ENCODE peak calls at places on chromosomes 1 and 21, in nine cellular contexts. F, H, O, N, D, R, U, V and M are unnamed samples.

GRCh38 chr1:18041107-18041506 is 66.5 kb upstream of the IGSF21 start:
- DNase-seq in V (peak), O (no peak), N (peak), F (no peak), U (no peak), H (no peak), R (no peak), D (no peak), M (no peak)

GRCh38 chr1:71292203-71292602 is 211.4 kb upstream of the ZRANB2 start:
- DNase-seq in N (no peak), U (no peak), H (no peak), R (no peak), O (no peak), D (no peak), V (no peak), F (no peak), M (no peak)

GRCh38 chr1:31897534-31898100 is 40.6 kb downstream of the PTP4A2 start:
- DNase-seq in R (no peak), F (no peak), D (no peak), H (no peak), U (no peak), N (no peak), O (no peak), V (no peak), M (peak)

GRCh38 chr1:209227941-209228340 is 355.6 kb upstream of the CAMK1G start:
- DNase-seq in N (no peak), U (no peak), V (no peak), H (no peak), F (no peak), O (no peak), R (no peak), D (no peak), M (no peak)

GRCh38 chr1:36149973-36150295 is 648 bp upstream of the TRAPPC3 start:
- DNase-seq in N (no peak), U (no peak), V (no peak), F (no peak), R (no peak), H (peak), D (no peak), O (no peak), M (no peak)

GRCh38 chr1:174966000-174966572 is 33.7 kb upstream of the CACYBP start:
- DNase-seq in O (no peak), U (no peak), H (no peak), F (no peak), N (no peak), D (no peak), V (no peak), R (no peak), M (no peak)

GRCh38 chr1:21706151-21706835 is 37.1 kb upstream of the RAP1GAP start:
- DNase-seq in D (no peak), U (no peak), R (peak), F (peak), O (no peak), H (no peak), V (peak), N (no peak), M (peak)

GRCh38 chr1:114154963-114155322 is 1.3 kb upstream of the SYT6 start:
- DNase-seq in F (peak), R (peak), N (no peak), D (no peak), H (no peak), O (no peak), V (no peak), U (peak), M (no peak)

GRCh38 chr1:86537928-86538695 is 8.8 kb upstream of the CLCA4 start:
- DNase-seq in N (no peak), F (no peak), V (no peak), R (peak), O (no peak), H (no peak), U (no peak), D (no peak), M (no peak)

GRCh38 chr1:43437031-43437973 is 16.4 kb downstream of the HYI start:
- DNase-seq in U (no peak), R (no peak), H (no peak), O (no peak), F (no peak), V (no peak), D (no peak), N (no peak), M (no peak)

GRCh38 chr1:178579095-178579494 is 66.2 kb downstream of the TEX35 start:
- DNase-seq in O (no peak), V (peak), N (no peak), U (no peak), R (no peak), H (no peak), D (no peak), F (no peak), M (no peak)

GRCh38 chr21:41764558-41765392 is 2.1 kb downstream of the RIPK4 start:
- DNase-seq in U (no peak), N (no peak), V (no peak), R (no peak), D (no peak), F (no peak), O (no peak), H (no peak), M (no peak)

GRCh38 chr1:15028117-15028516 is 125.4 kb upstream of the TMEM51 start:
- DNase-seq in D (no peak), F (peak), N (no peak), V (no peak), U (no peak), R (peak), H (peak), O (no peak), M (no peak)

GRCh38 chr1:209823143-209824041 is 4.4 kb upstream of the UTP25 start:
- DNase-seq in N (no peak), U (no peak), F (peak), D (peak), H (no peak), O (no peak), R (peak), V (peak), M (peak)

GRCh38 chr1:64172458-64172983 is 30.9 kb upstream of the UBE2U start:
- DNase-seq in N (no peak), D (no peak), H (no peak), R (peak), O (no peak), F (peak), U (no peak), V (no peak), M (no peak)

GRCh38 chr1:209491897-209492296 is 91.6 kb upstream of the CAMK1G start:
- DNase-seq in D (no peak), F (no peak), R (no peak), V (no peak), H (no peak), O (no peak), N (no peak), U (no peak), M (no peak)

GRCh38 chr1:37471345-37472231 is 2.8 kb upstream of the ZC3H12A start:
- DNase-seq in H (peak), R (peak), F (peak), O (no peak), U (no peak), D (no peak), N (peak), V (no peak), M (peak)

GRCh38 chr1:229383188-229383587 is 40.3 kb upstream of the CCSAP start:
- DNase-seq in H (no peak), R (no peak), U (no peak), V (no peak), D (no peak), O (no peak), N (no peak), F (no peak), M (no peak)

GRCh38 chr1:43049487-43049886 is 90.8 kb upstream of the SLC2A1 start:
- DNase-seq in N (no peak), O (no peak), D (no peak), V (no peak), H (no peak), U (no peak), R (no peak), F (no peak), M (no peak)

GRCh38 chr1:227764019-227764391 is 28.8 kb downstream of the SNAP47 start:
- DNase-seq in H (no peak), N (no peak), R (peak), F (peak), V (no peak), D (no peak), O (no peak), U (no peak), M (no peak)

GRCh38 chr1:14788065-14788464 is 189.6 kb downstream of the KAZN start:
- DNase-seq in F (no peak), R (no peak), O (no peak), V (no peak), H (no peak), N (no peak), U (no peak), D (no peak), M (no peak)

GRCh38 chr1:80472145-80472544 is 1328.6 kb upstream of the ADGRL2 start:
- DNase-seq in N (no peak), H (no peak), V (no peak), D (no peak), R (no peak), U (no peak), F (no peak), O (no peak), M (no peak)

GRCh38 chr1:67004176-67004575 is 49.8 kb downstream of the SLC35D1 start:
- DNase-seq in D (no peak), U (no peak), V (no peak), F (no peak), N (no peak), R (no peak), O (no peak), H (no peak), M (no peak)

GRCh38 chr1:154170547-154171221 is 15.8 kb upstream of the NUP210L start:
- DNase-seq in O (no peak), V (no peak), R (no peak), H (no peak), U (no peak), D (no peak), F (peak), N (no peak), M (no peak)

GRCh38 chr21:42286416-42286815 is 28.8 kb downstream of the TFF3 start:
- DNase-seq in N (no peak), D (no peak), F (no peak), O (no peak), V (no peak), H (no peak), R (no peak), U (no peak), M (no peak)

GRCh38 chr1:161044535-161044907 is 1.3 kb downstream of the USF1 start:
- DNase-seq in O (no peak), U (no peak), R (no peak), D (no peak), F (no peak), V (no peak), H (no peak), N (no peak), M (no peak)

GRCh38 chr1:240501115-240501514 is 110.8 kb downstream of the GREM2 start:
- DNase-seq in R (peak), F (peak), N (no peak), O (no peak), V (no peak), H (no peak), D (no peak), U (no peak), M (no peak)

GRCh38 chr1:38487398-38487797 is 372.2 kb downstream of the RRAGC start:
- DNase-seq in F (no peak), R (no peak), N (no peak), D (no peak), V (no peak), H (no peak), U (no peak), O (no peak), M (no peak)

GRCh38 chr1:100036718-100037664 is 67.2 kb downstream of the SLC35A3 start:
- DNase-seq in U (no peak), D (no peak), H (no peak), R (peak), O (no peak), N (no peak), F (peak), V (peak), M (no peak)

GRCh38 chr1:15324867-15325335 is 77.9 kb downstream of the FHAD1 start:
- DNase-seq in H (no peak), N (no peak), O (no peak), U (no peak), V (no peak), D (no peak), R (no peak), F (no peak), M (no peak)

GRCh38 chr1:107274227-107274626 is 133.4 kb downstream of the NTNG1 start:
- DNase-seq in D (no peak), U (no peak), V (no peak), O (no peak), R (no peak), F (no peak), H (no peak), N (no peak), M (no peak)

GRCh38 chr1:59952065-59952464 is 25.5 kb upstream of the CYP2J2 start:
- DNase-seq in O (no peak), H (no peak), N (no peak), U (no peak), V (no peak), D (no peak), R (no peak), F (peak), M (no peak)

GRCh38 chr1:54919367-54920359 is 32.7 kb upstream of the DHCR24 start:
- DNase-seq in R (no peak), D (no peak), F (no peak), V (no peak), N (no peak), O (no peak), H (no peak), U (no peak), M (no peak)

GRCh38 chr1:47651311-47652089 is 213.7 kb downstream of the FOXD2 start:
- DNase-seq in R (no peak), H (no peak), V (no peak), N (peak), U (no peak), O (no peak), D (no peak), F (no peak), M (no peak)

GRCh38 chr1:9317591-9318331 is 25.1 kb downstream of the SPSB1 start:
- DNase-seq in D (no peak), F (peak), H (peak), O (no peak), V (no peak), U (no peak), N (peak), R (peak), M (no peak)